ENCODE peak calls at places on chromosomes 4 and X, in six cellular contexts. S is NB4, L is type B pancreatic cell, R is neural crest cell, J is psoas muscle, F is left ventricle myocardium inferior. A is an unnamed sample.

GRCh38 chr4:82688091-82688815 is 110.3 kb downstream of the SCD5 start:
- DNase-seq in S (no peak), R (no peak), J (no peak), L (no peak), F (no peak), A (no peak)

GRCh38 chrX:12570859-12571501 is 220.2 kb upstream of the PRPS2 start:
- DNase-seq in F (no peak), J (no peak), L (no peak), R (no peak), S (no peak), A (no peak)

GRCh38 chrX:151393514-151393913 is 3.5 kb upstream of the VMA21 start:
- DNase-seq in F (no peak), S (peak), R (no peak), J (no peak), L (no peak), A (no peak)

GRCh38 chr4:14399919-14400706 is 602.2 kb upstream of the CPEB2 start:
- DNase-seq in F (no peak), J (no peak), L (no peak), S (peak), R (no peak), A (no peak)

GRCh38 chrX:133670394-133670793 is 255.1 kb upstream of the GPC4 start:
- DNase-seq in R (peak), S (peak), F (no peak), L (no peak), J (no peak), A (no peak)

GRCh38 chr4:86939123-86939522 is 4.3 kb downstream of the AFF1 start:
- DNase-seq in S (peak), L (no peak), R (no peak), F (no peak), J (no peak), A (no peak)

GRCh38 chr4:76981649-76982048 is 32.1 kb downstream of the SEPTIN11 start:
- DNase-seq in S (no peak), R (no peak), J (no peak), F (no peak), L (no peak), A (no peak)

GRCh38 chr4:177554966-177555574 is 112.8 kb upstream of the AGA start:
- DNase-seq in R (peak), L (no peak), F (no peak), J (no peak), S (peak), A (no peak)

GRCh38 chr4:79184461-79184860 is 141.4 kb downstream of the NAA11 start:
- DNase-seq in S (no peak), F (no peak), L (no peak), J (no peak), R (no peak), A (no peak)

GRCh38 chr4:119082661-119083060 is 53.0 kb upstream of the MYOZ2 start:
- DNase-seq in R (no peak), F (no peak), J (no peak), L (no peak), S (no peak), A (no peak)

GRCh38 chr4:117324851-117325491 is 239.6 kb upstream of the TRAM1L1 start:
- DNase-seq in R (no peak), S (peak), J (no peak), L (no peak), F (no peak), A (no peak)

GRCh38 chr4:15161439-15161838 is 159.2 kb downstream of the CPEB2 start:
- DNase-seq in F (no peak), L (no peak), R (no peak), J (no peak), S (no peak), A (no peak)

GRCh38 chrX:112555831-112556230 is 123.9 kb downstream of the LHFPL1 start:
- DNase-seq in J (no peak), R (no peak), S (no peak), F (no peak), L (no peak), A (no peak)

GRCh38 chr4:20195071-20195885 is 56.4 kb upstream of the SLIT2 start:
- DNase-seq in S (peak), F (no peak), J (no peak), R (no peak), L (no peak), A (no peak)

GRCh38 chr4:156766846-156767245 is 204.8 kb downstream of the PDGFC start:
- DNase-seq in L (no peak), R (no peak), F (no peak), S (no peak), J (no peak), A (no peak)

GRCh38 chrX:10709276-10709675 is 88.9 kb upstream of the MID1 start:
- DNase-seq in R (no peak), J (no peak), S (no peak), L (no peak), F (no peak), A (no peak)

GRCh38 chrX:65575024-65575423 is 40.4 kb upstream of the LAS1L start:
- DNase-seq in R (no peak), J (no peak), F (no peak), L (no peak), S (no peak), A (no peak)

GRCh38 chrX:108167211-108167872 is 75.8 kb downstream of the ATG4A start:
- DNase-seq in J (no peak), F (no peak), S (no peak), R (no peak), L (no peak), A (no peak)

GRCh38 chr4:23166919-23167318 is 474.2 kb downstream of the GBA3 start:
- DNase-seq in R (no peak), F (no peak), S (no peak), L (no peak), J (no peak), A (no peak)

GRCh38 chr4:111630705-111631104 is 514.5 kb upstream of the FAM241A start:
- DNase-seq in F (no peak), L (no peak), S (peak), R (no peak), J (no peak), A (no peak)

GRCh38 chrX:27463187-27463586 is at the start of gene PPP4R3C:
- DNase-seq in S (no peak), F (no peak), R (no peak), L (no peak), J (no peak), A (no peak)

GRCh38 chrX:27987862-27988646 is 6.8 kb upstream of the DCAF8L1 start:
- DNase-seq in F (no peak), S (no peak), L (no peak), J (no peak), R (no peak), A (no peak)

GRCh38 chr4:172892300-172892699 is 276.3 kb upstream of the GALNT7 start:
- DNase-seq in S (peak), R (no peak), F (no peak), J (no peak), L (no peak), A (no peak)

GRCh38 chr4:73477176-73477575 is 4.4 kb upstream of the AFM start:
- DNase-seq in R (no peak), S (no peak), L (no peak), J (no peak), F (no peak), A (no peak)

GRCh38 chr4:7813674-7814073 is 126.0 kb downstream of the AFAP1 start:
- DNase-seq in L (no peak), J (no peak), R (no peak), F (no peak), S (no peak), A (no peak)

GRCh38 chr4:151990201-151990600 is 229.4 kb upstream of the GATB start:
- DNase-seq in F (no peak), J (no peak), R (no peak), S (no peak), L (no peak), A (no peak)

GRCh38 chr4:120066182-120066524 is 495 bp downstream of the MAD2L1 start:
- DNase-seq in R (no peak), J (no peak), L (no peak), S (peak), F (no peak), A (no peak)

GRCh38 chr4:48331577-48332340 is 9.6 kb upstream of the SLAIN2 start:
- DNase-seq in F (no peak), R (no peak), S (no peak), J (no peak), L (no peak), A (no peak)

GRCh38 chr4:129254126-129254525 is 158.2 kb downstream of the C4orf33 start:
- DNase-seq in R (no peak), L (no peak), S (no peak), J (no peak), F (no peak), A (no peak)

GRCh38 chr4:153326513-153326912 is 18.0 kb upstream of the MND1 start:
- DNase-seq in R (no peak), J (no peak), S (no peak), F (no peak), L (no peak), A (no peak)

GRCh38 chr4:6694177-6694901 is 661 bp downstream of the S100P start:
- DNase-seq in L (no peak), R (no peak), J (no peak), F (no peak), S (peak), A (no peak)

GRCh38 chr4:185298728-185299394 is 89.5 kb downstream of the SNX25 start:
- DNase-seq in L (no peak), R (no peak), S (no peak), F (no peak), J (no peak), A (no peak)

GRCh38 chrX:724256-724655 is 93.7 kb downstream of the SHOX start:
- DNase-seq in S (no peak), L (no peak), J (no peak), R (no peak), F (no peak), A (no peak)

GRCh38 chrX:729583-730409 is 99.2 kb downstream of the SHOX start:
- DNase-seq in R (no peak), J (no peak), L (no peak), S (no peak), F (no peak), A (no peak)

GRCh38 chrX:723781-724180 is 93.2 kb downstream of the SHOX start:
- DNase-seq in F (no peak), J (no peak), S (no peak), L (no peak), R (no peak), A (no peak)

DNA sequence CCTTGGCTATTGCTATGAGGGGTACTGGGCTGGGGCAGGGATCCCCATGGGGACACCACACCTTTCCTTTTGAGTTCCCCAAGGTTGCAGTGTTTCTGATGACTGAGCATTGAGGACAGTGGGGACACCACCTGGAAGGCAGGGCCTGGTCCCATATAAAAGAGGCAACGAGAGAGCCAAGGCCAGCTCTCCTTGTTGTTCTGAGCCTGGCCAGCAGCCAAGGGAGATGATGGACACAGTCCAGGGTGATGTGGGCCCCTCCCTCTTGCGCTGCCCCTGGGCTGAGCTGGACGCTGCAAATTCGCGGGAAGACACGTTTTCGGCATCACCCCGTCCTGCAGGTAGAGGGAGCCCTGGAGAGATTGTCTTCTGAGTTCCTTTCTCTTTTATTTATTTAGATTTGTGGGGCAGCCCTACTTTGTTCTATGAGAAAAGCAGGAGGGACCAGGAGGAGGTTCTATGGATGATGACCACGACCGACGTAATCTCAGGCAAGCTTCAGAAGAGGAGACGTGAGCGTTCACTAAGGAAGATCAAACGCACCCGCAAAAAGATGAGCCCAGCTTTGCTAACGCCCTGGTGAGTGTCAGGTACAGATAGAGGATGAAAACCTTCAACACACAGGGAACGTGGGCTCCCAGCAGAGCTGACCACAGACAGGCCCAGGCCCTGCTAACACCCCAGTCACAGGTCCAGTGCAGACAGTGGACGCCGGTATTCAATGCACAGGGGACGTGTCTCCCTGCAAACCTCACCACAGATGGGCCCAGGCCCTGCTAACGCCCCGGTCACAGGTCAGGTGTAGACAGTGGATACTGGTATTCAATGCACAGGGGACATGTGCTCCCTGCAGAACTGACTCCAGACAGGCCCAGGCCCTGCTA is 97.4 kb downstream of the SHOX start:
- DNase-seq in S (no peak), J (no peak), F (no peak), R (peak), L (no peak), A (no peak)
- TF ChIP-seq CTCF in S (peak), J (no peak), F (peak), R (peak), L (peak), A (no peak)

DNA sequence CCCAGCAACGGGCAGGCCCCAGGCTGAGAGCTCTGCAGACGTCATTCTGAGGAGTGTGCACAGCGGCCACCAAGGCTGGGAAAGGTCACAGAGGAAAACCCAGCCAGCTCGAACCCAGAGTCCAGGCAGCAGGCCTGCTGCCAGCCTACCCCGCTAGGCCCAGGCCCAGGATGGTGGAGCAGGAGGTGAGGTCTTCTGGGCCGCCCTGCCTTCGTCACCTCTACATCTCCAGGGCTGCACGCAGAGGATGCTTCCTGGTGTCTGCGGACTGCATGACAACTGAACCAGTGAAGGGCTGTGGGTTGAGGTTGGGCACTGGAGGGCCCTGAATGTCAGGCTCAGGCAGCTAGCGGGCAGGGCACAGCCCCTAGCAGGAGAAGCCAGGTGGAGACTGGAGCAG is 5.8 kb upstream of the ADRA2C start:
- DNase-seq in S (no peak), R (no peak), F (no peak), J (no peak), L (no peak), A (no peak)
- TF ChIP-seq CTCF in S (no peak), R (no peak), F (no peak), J (no peak), L (no peak), A (no peak)

GRCh38 chrX:113929004-113929403 is 654.9 kb upstream of the HTR2C start:
- DNase-seq in R (peak), J (no peak), F (no peak), S (peak), L (no peak), A (no peak)
- TF ChIP-seq CTCF in R (peak), J (no peak), F (peak), S (peak), L (peak), A (no peak)

GRCh38 chrX:68693481-68694410 is 46.3 kb downstream of the STARD8 start:
- DNase-seq in F (peak), S (peak), R (peak), L (no peak), J (peak), A (peak)

GRCh38 chrX:68694429-68695205 is 47.2 kb downstream of the STARD8 start:
- DNase-seq in L (no peak), J (no peak), R (no peak), F (no peak), S (no peak), A (no peak)

GRCh38 chrX:68696267-68696666 is 48.8 kb downstream of the STARD8 start:
- DNase-seq in F (no peak), R (no peak), J (no peak), L (no peak), S (peak), A (no peak)

GRCh38 chrX:68697036-68697435 is 49.6 kb downstream of the STARD8 start:
- DNase-seq in S (no peak), J (no peak), L (no peak), R (no peak), F (no peak), A (no peak)

DNA sequence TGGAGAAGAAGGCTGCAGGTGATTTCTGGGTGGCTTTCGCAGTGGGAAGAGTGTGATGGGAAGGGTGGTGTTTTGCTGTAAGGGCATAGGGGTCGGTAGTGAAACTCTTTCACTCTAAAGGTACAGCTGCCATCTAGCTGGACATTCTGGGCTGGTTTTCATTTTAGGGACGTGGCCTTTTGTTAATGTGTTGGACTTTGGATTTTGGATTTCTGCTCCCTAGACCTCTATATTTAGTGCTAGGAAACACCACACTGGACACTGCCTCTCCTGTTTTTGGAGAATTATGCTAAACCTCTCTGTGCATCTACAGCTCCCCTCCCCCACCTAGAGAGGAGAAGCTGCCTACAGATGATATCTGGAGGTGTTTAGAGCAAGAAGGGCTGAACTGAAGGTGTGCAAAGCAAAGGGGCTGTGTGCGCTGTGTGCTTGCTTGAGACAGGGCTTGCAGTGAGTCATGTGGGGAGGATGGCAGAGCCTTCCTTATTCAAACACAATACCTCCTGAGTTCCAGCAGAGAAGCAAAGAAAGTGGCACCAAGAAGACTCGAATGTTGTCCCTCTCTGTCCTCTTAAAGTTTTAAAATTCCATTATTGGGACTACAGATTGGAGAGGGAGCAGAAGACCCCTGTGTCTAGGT is 47.9 kb downstream of the STARD8 start:
- DNase-seq in L (no peak), S (peak), J (no peak), F (no peak), R (no peak), A (no peak)
- TF ChIP-seq CTCF in L (no peak), S (no peak), J (no peak), F (no peak), R (no peak), A (no peak)

DNA sequence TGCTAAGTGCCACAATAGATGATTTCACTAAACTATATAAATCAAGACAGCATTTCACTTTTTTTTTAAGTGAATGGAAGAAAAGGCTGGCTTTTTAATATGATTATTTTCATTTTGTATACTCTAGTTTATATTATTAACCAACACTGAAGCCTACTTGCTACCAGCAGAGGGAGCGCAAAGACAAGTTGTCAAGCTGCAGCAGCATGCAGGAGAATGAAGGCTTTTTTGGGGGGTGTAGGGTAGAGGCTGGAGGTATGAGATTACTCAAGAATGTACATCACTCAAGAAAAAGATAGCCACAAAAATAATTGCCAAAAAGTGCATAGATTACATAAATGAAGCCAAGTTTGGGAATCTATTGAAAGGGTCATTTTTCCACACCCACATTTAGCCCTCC is 519.5 kb downstream of the FGF13 start:
- DNase-seq in R (peak), F (no peak), L (no peak), S (peak), J (no peak), A (no peak)
- TF ChIP-seq CTCF in R (peak), F (peak), L (peak), S (peak), J (peak), A (peak)